ENCODE peak calls at places on chromosomes 2 and 18, in nine cellular contexts. One of them, this sample, is unnamed.

GRCh38 chr2:112686348-112687217 is 34.2 kb upstream of the NT5DC4 start:
- DNase-seq in NCI-H2081: no peak
- DNase-seq in left lobe of liver: no peak
- DNase-seq in effector CD4-positive, alpha-beta T cell: no peak
- DNase-seq in stimulated activated CD4-positive, alpha-beta T cell treated with anti-CD3 and anti-CD28 coated beads, TNF-alpha, amount 100 ng/mL, for 1 hour: no peak
- DNase-seq in activated T-cell treated with anti-CD3 and anti-CD28 coated beads, Interleukin-2, amount 50 U/mL, for 72 hours: no peak
- DNase-seq in HFF-Myc: no peak
- DNase-seq in RCC 7860: no peak
- DNase-seq in Ammon's horn: no peak
- DNase-seq in this sample: no peak

GRCh38 chr18:8744038-8744437 is 38.7 kb downstream of the MTCL1 start:
- DNase-seq in NCI-H2081: no peak
- DNase-seq in left lobe of liver: no peak
- DNase-seq in effector CD4-positive, alpha-beta T cell: no peak
- DNase-seq in stimulated activated CD4-positive, alpha-beta T cell treated with anti-CD3 and anti-CD28 coated beads, TNF-alpha, amount 100 ng/mL, for 1 hour: no peak
- DNase-seq in activated T-cell treated with anti-CD3 and anti-CD28 coated beads, Interleukin-2, amount 50 U/mL, for 72 hours: no peak
- DNase-seq in HFF-Myc: no peak
- DNase-seq in RCC 7860: no peak
- DNase-seq in Ammon's horn: no peak
- DNase-seq in this sample: no peak

GRCh38 chr18:27198036-27198435 is 12.9 kb upstream of the CHST9 start:
- DNase-seq in NCI-H2081: no peak
- DNase-seq in left lobe of liver: no peak
- DNase-seq in effector CD4-positive, alpha-beta T cell: no peak
- DNase-seq in stimulated activated CD4-positive, alpha-beta T cell treated with anti-CD3 and anti-CD28 coated beads, TNF-alpha, amount 100 ng/mL, for 1 hour: no peak
- DNase-seq in activated T-cell treated with anti-CD3 and anti-CD28 coated beads, Interleukin-2, amount 50 U/mL, for 72 hours: no peak
- DNase-seq in HFF-Myc: no peak
- DNase-seq in RCC 7860: no peak
- DNase-seq in Ammon's horn: no peak
- DNase-seq in this sample: no peak

GRCh38 chr18:22286576-22286975 is 117.2 kb downstream of the GATA6 start:
- DNase-seq in NCI-H2081: no peak
- DNase-seq in left lobe of liver: peak
- DNase-seq in effector CD4-positive, alpha-beta T cell: no peak
- DNase-seq in stimulated activated CD4-positive, alpha-beta T cell treated with anti-CD3 and anti-CD28 coated beads, TNF-alpha, amount 100 ng/mL, for 1 hour: no peak
- DNase-seq in activated T-cell treated with anti-CD3 and anti-CD28 coated beads, Interleukin-2, amount 50 U/mL, for 72 hours: no peak
- DNase-seq in HFF-Myc: no peak
- DNase-seq in RCC 7860: no peak
- DNase-seq in Ammon's horn: no peak
- DNase-seq in this sample: no peak

GRCh38 chr2:130252880-130253645 is 54.8 kb upstream of the TUBA3E start:
- DNase-seq in NCI-H2081: no peak
- DNase-seq in left lobe of liver: no peak
- DNase-seq in effector CD4-positive, alpha-beta T cell: no peak
- DNase-seq in stimulated activated CD4-positive, alpha-beta T cell treated with anti-CD3 and anti-CD28 coated beads, TNF-alpha, amount 100 ng/mL, for 1 hour: no peak
- DNase-seq in activated T-cell treated with anti-CD3 and anti-CD28 coated beads, Interleukin-2, amount 50 U/mL, for 72 hours: no peak
- DNase-seq in HFF-Myc: no peak
- DNase-seq in RCC 7860: no peak
- DNase-seq in Ammon's horn: no peak
- DNase-seq in this sample: no peak

GRCh38 chr2:43519711-43520221 is 76.1 kb downstream of the THADA start:
- DNase-seq in NCI-H2081: no peak
- DNase-seq in left lobe of liver: no peak
- DNase-seq in effector CD4-positive, alpha-beta T cell: no peak
- DNase-seq in stimulated activated CD4-positive, alpha-beta T cell treated with anti-CD3 and anti-CD28 coated beads, TNF-alpha, amount 100 ng/mL, for 1 hour: no peak
- DNase-seq in activated T-cell treated with anti-CD3 and anti-CD28 coated beads, Interleukin-2, amount 50 U/mL, for 72 hours: no peak
- DNase-seq in HFF-Myc: no peak
- DNase-seq in RCC 7860: peak
- DNase-seq in Ammon's horn: no peak
- DNase-seq in this sample: no peak

GRCh38 chr18:53864758-53865157 is 359.7 kb downstream of the MBD2 start:
- DNase-seq in NCI-H2081: peak
- DNase-seq in left lobe of liver: no peak
- DNase-seq in effector CD4-positive, alpha-beta T cell: no peak
- DNase-seq in stimulated activated CD4-positive, alpha-beta T cell treated with anti-CD3 and anti-CD28 coated beads, TNF-alpha, amount 100 ng/mL, for 1 hour: no peak
- DNase-seq in activated T-cell treated with anti-CD3 and anti-CD28 coated beads, Interleukin-2, amount 50 U/mL, for 72 hours: no peak
- DNase-seq in HFF-Myc: no peak
- DNase-seq in RCC 7860: no peak
- DNase-seq in Ammon's horn: no peak
- DNase-seq in this sample: no peak

GRCh38 chr2:166410828-166411472 is 35.2 kb upstream of the SCN9A start:
- DNase-seq in NCI-H2081: no peak
- DNase-seq in left lobe of liver: no peak
- DNase-seq in effector CD4-positive, alpha-beta T cell: no peak
- DNase-seq in stimulated activated CD4-positive, alpha-beta T cell treated with anti-CD3 and anti-CD28 coated beads, TNF-alpha, amount 100 ng/mL, for 1 hour: no peak
- DNase-seq in activated T-cell treated with anti-CD3 and anti-CD28 coated beads, Interleukin-2, amount 50 U/mL, for 72 hours: no peak
- DNase-seq in HFF-Myc: peak
- DNase-seq in RCC 7860: peak
- DNase-seq in Ammon's horn: no peak
- DNase-seq in this sample: no peak